ENCODE peak calls at places on chromosomes 6 and 20, in four cellular contexts. N is choroid plexus epithelial cell, L is psoas muscle, M is pancreas. T is an unnamed sample.

GRCh38 chr20:40370800-40371199 is 318.2 kb downstream of the MAFB start:
- DNase-seq in N (no peak), L (peak), M (no peak), T (no peak)

GRCh38 chr6:154167163-154167562 is 128.1 kb downstream of the OPRM1 start:
- DNase-seq in N (no peak), L (no peak), M (no peak), T (no peak)

GRCh38 chr20:44481719-44482416 is 6.2 kb downstream of the TTPAL start:
- DNase-seq in N (no peak), L (no peak), M (no peak), T (no peak)

GRCh38 chr6:88840806-88841539 is 122.4 kb downstream of the RNGTT start:
- DNase-seq in N (peak), L (no peak), M (no peak), T (no peak)

GRCh38 chr6:105755885-105756284 is 330.3 kb upstream of the PRDM1 start:
- DNase-seq in N (no peak), L (no peak), M (no peak), T (no peak)

GRCh38 chr6:19209202-19209601 is 628.0 kb upstream of the ID4 start:
- DNase-seq in N (peak), L (no peak), M (no peak), T (peak)

GRCh38 chr20:5535211-5535756 is 214.9 kb upstream of the SHLD1 start:
- DNase-seq in N (peak), L (no peak), M (no peak), T (peak)

GRCh38 chr6:128070406-128070805 is 169.5 kb upstream of the THEMIS start:
- DNase-seq in N (peak), L (no peak), M (no peak), T (no peak)

GRCh38 chr20:13526551-13526950 is 112.2 kb downstream of the TASP1 start:
- DNase-seq in N (peak), L (no peak), M (no peak), T (peak)

GRCh38 chr6:146972526-146972925 is 231.7 kb upstream of the STXBP5 start:
- DNase-seq in N (no peak), L (no peak), M (no peak), T (no peak)

GRCh38 chr20:15012551-15012950 is 675.1 kb upstream of the FLRT3 start:
- DNase-seq in N (no peak), L (no peak), M (no peak), T (no peak)

GRCh38 chr20:61767776-61768494 is 297.7 kb downstream of the TAF4 start:
- DNase-seq in N (no peak), L (no peak), M (no peak), T (no peak)

GRCh38 chr20:12201289-12201991 is 283.7 kb downstream of the BTBD3 start:
- DNase-seq in N (peak), L (no peak), M (no peak), T (peak)

GRCh38 chr6:145756170-145756662 is 20.9 kb upstream of the EPM2A start:
- DNase-seq in N (peak), L (no peak), M (no peak), T (peak)

GRCh38 chr6:4157506-4157905 is 22.1 kb upstream of the ECI2 start:
- DNase-seq in N (no peak), L (no peak), M (no peak), T (no peak)

GRCh38 chr6:166314454-166314853 is 6.3 kb upstream of the PRR18 start:
- DNase-seq in N (no peak), L (no peak), M (no peak), T (no peak)

GRCh38 chr20:61615806-61616205 is 363.7 kb downstream of the CDH4 start:
- DNase-seq in N (no peak), L (no peak), M (no peak), T (no peak)

GRCh38 chr6:22362361-22362760 is 65.5 kb upstream of the PRL start:
- DNase-seq in N (no peak), L (no peak), M (no peak), T (peak)

GRCh38 chr6:95280690-95281273 is 296.6 kb upstream of the MANEA start:
- DNase-seq in N (peak), L (no peak), M (no peak), T (peak)

GRCh38 chr6:158040804-158041347 is 59.2 kb downstream of the SYNJ2 start:
- DNase-seq in N (peak), L (peak), M (peak), T (no peak)

GRCh38 chr6:124683507-124683906 is 278.7 kb upstream of the RNF217 start:
- DNase-seq in N (no peak), L (no peak), M (no peak), T (no peak)

GRCh38 chr6:49918787-49919186 is 45.2 kb downstream of the DEFB114 start:
- DNase-seq in N (no peak), L (no peak), M (no peak), T (no peak)

GRCh38 chr6:166025149-166025898 is 142.3 kb downstream of the TBXT start:
- DNase-seq in N (peak), L (no peak), M (no peak), T (no peak)

GRCh38 chr6:87925373-87926060 is 122.1 kb upstream of the SPACA1 start:
- DNase-seq in N (no peak), L (no peak), M (no peak), T (no peak)

GRCh38 chr6:44275749-44276648 is 5.7 kb downstream of the TMEM151B start:
- DNase-seq in N (no peak), L (no peak), M (peak), T (peak)

GRCh38 chr6:165266236-165267025 is 43.0 kb downstream of the C6orf118 start:
- DNase-seq in N (no peak), L (no peak), M (no peak), T (no peak)

GRCh38 chr20:54174452-54175175 is 828 bp upstream of the CYP24A1 start:
- DNase-seq in N (no peak), L (no peak), M (no peak), T (peak)

GRCh38 chr6:111846511-111847409 is 26.5 kb downstream of the FYN start:
- DNase-seq in N (no peak), L (no peak), M (no peak), T (no peak)

GRCh38 chr6:5089821-5090449 is 4.8 kb downstream of the PPP1R3G start:
- DNase-seq in N (no peak), L (no peak), M (no peak), T (no peak)

GRCh38 chr6:98239057-98239456 is 595.3 kb upstream of the POU3F2 start:
- DNase-seq in N (no peak), L (no peak), M (no peak), T (no peak)

GRCh38 chr20:54049156-54049555 is 21.2 kb downstream of the BCAS1 start:
- DNase-seq in N (no peak), L (no peak), M (no peak), T (no peak)

GRCh38 chr6:90284745-90285481 is 11.7 kb downstream of the BACH2 start:
- DNase-seq in N (peak), L (no peak), M (no peak), T (peak)

GRCh38 chr6:26195376-26195923 is 108.2 kb downstream of the HFE start:
- DNase-seq in N (peak), L (peak), M (no peak), T (peak)

GRCh38 chr6:43644940-43645612 is at the start of gene RSPH9:
- DNase-seq in N (peak), L (peak), M (peak), T (peak)

GRCh38 chr6:69729870-69730449 is 66.8 kb downstream of the LMBRD1 start:
- DNase-seq in N (peak), L (no peak), M (no peak), T (no peak)

GRCh38 chr20:48338717-48339116 is 489.1 kb downstream of the PREX1 start:
- DNase-seq in N (peak), L (no peak), M (no peak), T (no peak)
- H3K4me3 ChIP-seq in N (no peak), L (no peak), M (no peak), T (no peak)

GRCh38 chr6:116280161-116280959 is 630 bp upstream of the TSPYL1 start:
- DNase-seq in N (peak), L (no peak), M (no peak), T (no peak)

GRCh38 chr6:116278853-116279231 is 888 bp downstream of the TSPYL1 start:
- DNase-seq in N (no peak), L (peak), M (peak), T (peak)

GRCh38 chr6:116278478-116278822 is 1.3 kb downstream of the TSPYL1 start:
- DNase-seq in N (no peak), L (no peak), M (no peak), T (no peak)

GRCh38 chr6:116280960-116281316 is 1.2 kb upstream of the TSPYL1 start:
- DNase-seq in N (no peak), L (no peak), M (no peak), T (no peak)

DNA sequence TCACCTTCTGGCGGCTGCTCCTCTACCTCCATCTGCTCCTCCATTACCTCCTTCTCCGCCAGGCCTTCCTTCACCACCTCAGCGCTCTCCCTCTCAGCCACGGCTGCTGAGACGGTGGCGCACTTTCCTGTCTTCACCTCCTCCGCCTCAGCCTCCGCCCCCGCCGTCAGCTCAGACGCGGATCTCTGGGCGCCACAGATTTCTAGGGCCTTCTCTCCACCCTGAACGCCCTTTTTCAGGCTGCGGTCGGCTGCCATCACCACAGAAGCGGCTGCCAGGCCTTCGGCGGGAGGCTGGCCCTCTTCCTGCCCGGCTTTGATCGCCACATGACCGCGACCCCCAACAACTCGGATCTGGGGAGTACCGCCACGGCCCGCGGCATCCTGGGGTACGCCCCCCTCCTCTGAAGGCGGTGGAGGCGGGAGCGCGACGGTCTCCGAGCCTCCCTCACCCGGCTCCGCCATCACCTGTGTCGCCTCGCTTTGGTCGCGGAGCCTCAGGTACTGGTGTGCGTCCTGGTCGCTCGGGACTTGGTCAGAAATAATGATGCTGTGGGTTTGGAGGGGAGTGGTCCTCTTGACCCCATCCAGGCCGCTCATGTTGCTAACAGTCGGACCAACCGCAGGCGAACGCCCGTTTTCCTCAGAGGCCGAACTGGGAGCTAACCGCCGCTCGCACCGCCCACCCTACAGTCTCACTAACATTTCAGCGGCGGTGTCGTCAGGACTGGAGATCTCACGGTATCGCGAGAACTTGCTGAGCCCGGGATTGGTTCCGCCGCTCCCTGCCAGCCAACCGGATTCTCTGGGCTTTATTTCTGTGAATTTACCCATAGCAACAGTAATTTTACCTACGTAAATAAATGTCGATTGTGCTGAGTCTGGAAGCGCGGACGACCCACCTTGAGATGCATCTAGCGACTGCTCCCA is at the start of gene TSPYL1:
- DNase-seq in N (peak), L (peak), M (peak), T (peak)
- TF ChIP-seq CTCF in N (no peak), L (no peak), M (no peak), T (peak)

GRCh38 chr6:129732034-129732433 is 22.1 kb upstream of the ARHGAP18 start:
- DNase-seq in N (no peak), L (no peak), M (no peak), T (peak)

GRCh38 chr6:129733290-129733689 is 23.3 kb upstream of the ARHGAP18 start:
- DNase-seq in N (no peak), L (no peak), M (no peak), T (peak)

GRCh38 chr6:129730477-129731165 is 20.6 kb upstream of the ARHGAP18 start:
- DNase-seq in N (peak), L (no peak), M (no peak), T (peak)

GRCh38 chr6:129732542-129732941 is 22.6 kb upstream of the ARHGAP18 start:
- DNase-seq in N (no peak), L (no peak), M (no peak), T (peak)

DNA sequence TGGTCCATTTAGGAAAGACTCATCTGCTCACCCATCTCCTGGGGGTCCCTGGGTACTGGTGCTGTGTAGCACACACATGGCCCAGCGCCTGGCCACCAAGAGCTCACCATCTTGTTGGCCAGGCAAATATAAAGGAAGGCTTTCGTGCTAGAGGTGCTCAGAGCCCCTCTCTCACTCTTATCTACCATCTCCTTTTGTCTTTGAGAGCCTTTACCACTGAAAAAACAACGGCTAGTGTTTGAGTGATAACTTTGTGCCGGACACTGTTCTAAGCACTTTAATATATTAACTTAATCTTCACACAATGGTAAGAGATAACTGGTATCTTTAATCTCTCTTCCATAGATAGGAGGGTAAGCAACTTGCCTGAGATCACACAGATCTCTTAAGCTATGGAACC is 21.4 kb upstream of the ARHGAP18 start:
- DNase-seq in N (no peak), L (no peak), M (no peak), T (no peak)
- H3K4me3 ChIP-seq in N (no peak), L (no peak), M (no peak), T (no peak)

GRCh38 chr6:34583461-34583860 is 27.3 kb upstream of the SPDEF start:
- DNase-seq in N (no peak), L (no peak), M (peak), T (peak)
- TF ChIP-seq CTCF in N (peak), L (no peak), M (no peak), T (peak)

DNA sequence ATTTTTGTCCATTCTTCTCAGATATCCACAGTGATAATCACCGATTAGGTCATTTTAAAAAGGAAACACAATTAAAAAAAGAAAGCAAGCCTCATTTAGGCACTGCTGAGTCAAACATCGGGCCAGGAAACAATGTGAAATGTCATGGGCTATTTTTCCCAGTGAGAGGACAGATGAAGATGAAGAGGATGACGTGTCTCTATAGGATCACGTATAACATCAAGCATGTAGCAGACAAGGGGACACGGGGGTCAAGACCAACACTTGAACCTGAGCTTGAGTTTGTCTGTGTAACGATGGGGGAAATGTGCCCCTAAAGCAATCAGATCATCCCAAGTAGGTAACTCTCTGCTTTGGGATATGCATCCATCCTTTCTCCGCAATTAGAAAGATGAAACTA is 553.2 kb downstream of the CD83 start:
- DNase-seq in N (no peak), L (no peak), M (no peak), T (peak)
- H3K4me3 ChIP-seq in N (no peak), L (no peak), M (no peak), T (no peak)

T was measured in epithelial cell of esophagus.